ENCODE peak calls at places on chromosomes 13 and 19, in nine cellular contexts. Z, G, J, L, X, A, C, N and D are unnamed samples.
A peak's percentile ranks its signal among the peaks of the same experiment; 100 is the strongest.

GRCh38 chr13:45242070-45242469 is 41.2 kb upstream of the KCTD4 start:
- DNase-seq in X (peak; percentile 49), J (no peak), L (no peak), A (no peak), C (peak; percentile 25), N (no peak), G (peak; percentile 62), Z (no peak), D (no peak)

GRCh38 chr19:11136400-11137101 is 19.0 kb downstream of the SPC24 start:
- DNase-seq in Z (no peak), A (no peak), J (peak; percentile 40), C (no peak), N (no peak), X (no peak), G (no peak), L (no peak), D (no peak)

GRCh38 chr13:98450495-98451167 is 126.3 kb downstream of the STK24 start:
- DNase-seq in Z (no peak), A (no peak), X (no peak), N (no peak), C (no peak), L (peak; percentile 77), J (peak; percentile 29), G (peak; percentile 40), D (no peak)

GRCh38 chr13:32650705-32651311 is 64.6 kb downstream of the PDS5B start:
- DNase-seq in G (peak; percentile 70), N (peak; percentile 59), Z (no peak), C (peak; percentile 59), J (peak; percentile 57), A (peak; percentile 69), X (peak; percentile 56), L (peak; percentile 66), D (peak; percentile 62)

GRCh38 chr19:1825909-1826556 is 14.0 kb upstream of the ATP8B3 start:
- DNase-seq in J (peak; percentile 70), G (peak; percentile 80), A (peak; percentile 75), C (peak; percentile 77), L (peak; percentile 93), X (peak; percentile 94), Z (peak; percentile 27), N (peak; percentile 89), D (peak; percentile 81)

GRCh38 chr13:113553541-113554332 is 30.8 kb upstream of the TFDP1 start:
- DNase-seq in N (no peak), J (no peak), L (no peak), Z (no peak), G (no peak), A (no peak), X (no peak), C (no peak), D (peak; percentile 12)

GRCh38 chr13:50081106-50081898 is 66.1 kb downstream of the KCNRG start:
- DNase-seq in L (peak; percentile 78), X (peak; percentile 59), Z (no peak), C (peak; percentile 53), J (no peak), G (peak; percentile 59), N (peak; percentile 30), A (peak; percentile 68), D (peak; percentile 71)

GRCh38 chr13:100440756-100441421 is 147.7 kb downstream of the GGACT start:
- DNase-seq in C (no peak), J (no peak), X (no peak), A (no peak), G (peak; percentile 65), N (no peak), L (no peak), Z (no peak), D (no peak)

GRCh38 chr19:17385878-17386611 is 8.0 kb downstream of the CCDC194 start:
- DNase-seq in G (peak; percentile 66), X (peak; percentile 88), C (peak; percentile 69), Z (peak; percentile 46), J (peak; percentile 43), N (peak; percentile 77), A (peak; percentile 69), L (peak; percentile 88), D (peak; percentile 63)

GRCh38 chr13:111952814-111953213 is 114.1 kb upstream of the SOX1 start:
- DNase-seq in G (no peak), J (no peak), L (no peak), A (no peak), Z (no peak), X (no peak), N (no peak), C (no peak), D (no peak)

GRCh38 chr19:11141937-11142527 is 13.6 kb downstream of the SPC24 start:
- DNase-seq in C (no peak), J (peak; percentile 59), L (no peak), X (no peak), Z (no peak), N (no peak), G (no peak), A (no peak), D (no peak)

GRCh38 chr19:14393303-14393702 is 12.1 kb downstream of the ADGRE5 start:
- DNase-seq in G (no peak), J (no peak), A (no peak), X (peak; percentile 16), C (no peak), L (no peak), Z (no peak), N (no peak), D (no peak)

GRCh38 chr13:113843864-113844556 is 19.9 kb downstream of the GAS6 start:
- DNase-seq in C (no peak), L (peak; percentile 53), G (no peak), J (no peak), N (no peak), Z (no peak), X (no peak), A (no peak), D (no peak)

GRCh38 chr19:1465191-1466016 is 13.6 kb downstream of the C19orf25 start:
- DNase-seq in G (no peak), L (peak; percentile 74), X (peak; percentile 63), A (peak; percentile 51), Z (no peak), N (no peak), J (no peak), C (no peak), D (peak; percentile 63)

GRCh38 chr13:87052731-87053130 is 618.4 kb upstream of the SLITRK5 start:
- DNase-seq in J (peak; percentile 60), C (no peak), X (no peak), N (no peak), Z (no peak), A (no peak), G (peak; percentile 62), L (no peak), D (no peak)

GRCh38 chr19:10452726-10453620 is 32.6 kb downstream of the PDE4A start:
- DNase-seq in Z (no peak), L (no peak), G (no peak), N (no peak), J (no peak), A (no peak), C (no peak), X (peak; percentile 30), D (no peak)

GRCh38 chr19:58551577-58552471 is 3.1 kb downstream of the CHMP2A start:
- DNase-seq in L (no peak), J (no peak), G (no peak), C (no peak), N (no peak), X (no peak), A (no peak), Z (no peak), D (no peak)

GRCh38 chr19:2613507-2614295 is 88.8 kb downstream of the GNG7 start:
- DNase-seq in G (peak; percentile 71), N (peak; percentile 56), Z (no peak), C (peak; percentile 75), J (no peak), X (peak; percentile 88), L (peak; percentile 82), A (peak; percentile 61), D (no peak)

GRCh38 chr13:41668130-41668757 is 210.9 kb downstream of the RGCC start:
- DNase-seq in Z (peak; percentile 60), X (peak; percentile 75), L (peak; percentile 56), C (peak; percentile 60), N (peak; percentile 69), G (peak; percentile 93), J (peak; percentile 79), A (peak; percentile 30), D (peak; percentile 50)

GRCh38 chr19:5985098-5985783 is 7.3 kb upstream of the RANBP3 start:
- DNase-seq in A (no peak), C (no peak), Z (no peak), J (peak; percentile 85), G (peak; percentile 67), N (no peak), L (peak; percentile 4), X (no peak), D (no peak)

GRCh38 chr19:1369214-1369805 is 14.4 kb upstream of the NDUFS7 start:
- DNase-seq in Z (no peak), A (no peak), C (no peak), G (no peak), J (no peak), L (no peak), N (no peak), X (no peak), D (no peak)

GRCh38 chr13:93862259-93862658 is 617.2 kb downstream of the DCT start:
- DNase-seq in Z (no peak), A (no peak), C (no peak), L (no peak), X (no peak), G (peak; percentile 60), J (no peak), N (no peak), D (no peak)

GRCh38 chr13:47723898-47724297 is 277.2 kb downstream of the SUCLA2 start:
- DNase-seq in N (no peak), X (no peak), A (no peak), C (no peak), J (no peak), L (no peak), G (no peak), Z (no peak), D (no peak)

GRCh38 chr13:21232196-21232595 is 55.7 kb downstream of the MRPL57 start:
- DNase-seq in C (no peak), J (no peak), L (peak; percentile 53), N (no peak), A (no peak), X (no peak), G (peak; percentile 67), Z (no peak), D (no peak)

GRCh38 chr19:50496189-50497029 is 14.6 kb downstream of the JOSD2 start:
- DNase-seq in J (peak; percentile 25), Z (no peak), L (peak; percentile 83), C (no peak), N (no peak), G (no peak), X (peak; percentile 56), A (no peak), D (no peak)

GRCh38 chr13:89737051-89737450 is 1610.4 kb upstream of the MIR17HG start:
- DNase-seq in X (no peak), C (no peak), Z (no peak), G (no peak), A (no peak), J (no peak), L (no peak), N (no peak), D (no peak)

GRCh38 chr13:23621316-23621645 is 51.1 kb downstream of the TNFRSF19 start:
- DNase-seq in L (no peak), Z (no peak), C (no peak), A (peak; percentile 9), N (no peak), X (no peak), J (peak; percentile 88), G (peak; percentile 95), D (no peak)

GRCh38 chr13:79481685-79482052 is 714 bp downstream of the NDFIP2 start:
- DNase-seq in L (peak; percentile 30), C (peak; percentile 3), Z (no peak), X (no peak), A (peak; percentile 76), G (peak; percentile 32), N (peak; percentile 38), J (no peak), D (peak; percentile 55)

GRCh38 chr19:40578442-40578908 is 1.8 kb downstream of the SHKBP1 start:
- DNase-seq in C (no peak), A (no peak), G (peak; percentile 28), J (peak; percentile 50), Z (no peak), N (peak; percentile 72), X (peak; percentile 57), L (no peak), D (no peak)

GRCh38 chr13:113903361-113903760 is 39.5 kb upstream of the GAS6 start:
- DNase-seq in N (no peak), Z (no peak), G (peak; percentile 93), X (peak; percentile 12), A (no peak), L (peak; percentile 70), C (no peak), J (no peak), D (peak; percentile 18)

GRCh38 chr19:7729211-7729610 is 2.7 kb downstream of the CLEC4G start:
- DNase-seq in J (no peak), N (no peak), C (peak; percentile 33), A (no peak), X (peak; percentile 21), G (no peak), L (peak; percentile 51), Z (no peak), D (no peak)